ENCODE peak calls at places on chromosomes 2 and 18, in four cellular contexts. K, F, S and X are unnamed samples.

GRCh38 chr18:45621068-45621511 is 5.8 kb downstream of the SLC14A2 start:
- DNase-seq in K (peak; percentile 64), F (no peak), S (peak; percentile 78), X (peak; percentile 32)

GRCh38 chr2:40415391-40415790 is 36.5 kb downstream of the SLC8A1 start:
- DNase-seq in K (no peak), F (no peak), S (no peak), X (no peak)

GRCh38 chr2:147495741-147496140 is 349.1 kb upstream of the ACVR2A start:
- DNase-seq in F (no peak), K (no peak), S (no peak), X (no peak)

GRCh38 chr18:61006687-61007224 is 326.5 kb upstream of the CDH20 start:
- DNase-seq in S (no peak), F (no peak), K (no peak), X (no peak)

GRCh38 chr2:189659734-189660133 is 1.5 kb upstream of the ASNSD1 start:
- DNase-seq in F (no peak), K (no peak), S (no peak), X (no peak)

GRCh38 chr2:110157153-110157793 is 41.7 kb upstream of the MALL start:
- DNase-seq in S (peak; percentile 16), K (peak; percentile 32), F (no peak), X (peak; percentile 64)

GRCh38 chr2:26850565-26850964 is 2.6 kb downstream of the DPYSL5 start:
- DNase-seq in S (no peak), K (peak; percentile 18), F (no peak), X (no peak)

GRCh38 chr2:99863914-99864273 is 278.5 kb downstream of the AFF3 start:
- DNase-seq in F (no peak), K (no peak), S (no peak), X (peak; percentile 51)

GRCh38 chr18:46718501-46719341 is 38.1 kb downstream of the ST8SIA5 start:
- DNase-seq in K (no peak), S (no peak), F (no peak), X (peak; percentile 53)

GRCh38 chr2:217597140-217597539 is 405.7 kb downstream of the TNS1 start:
- DNase-seq in F (no peak), S (no peak), K (no peak), X (no peak)

GRCh38 chr2:203580846-203581245 is 45.7 kb upstream of the RAPH1 start:
- DNase-seq in K (no peak), S (no peak), F (no peak), X (no peak)

GRCh38 chr2:171957061-171957460 is 34.8 kb downstream of the HAT1 start:
- DNase-seq in F (no peak), S (peak; percentile 6), K (peak; percentile 9), X (no peak)

GRCh38 chr2:159249955-159250723 is 36.4 kb downstream of the WDSUB1 start:
- DNase-seq in S (no peak), K (no peak), F (no peak), X (peak; percentile 91)

GRCh38 chr2:156630579-156631337 is 194.6 kb downstream of the GPD2 start:
- DNase-seq in K (no peak), S (peak; percentile 48), F (no peak), X (no peak)

GRCh38 chr2:28134262-28134812 is 243.8 kb downstream of the BABAM2 start:
- DNase-seq in K (no peak), F (no peak), S (no peak), X (peak; percentile 8)

GRCh38 chr2:108616731-108617161 is 82.5 kb downstream of the LIMS1 start:
- DNase-seq in F (no peak), K (no peak), S (no peak), X (no peak)

GRCh38 chr2:172253190-172254052 is 150.7 kb upstream of the DLX2 start:
- DNase-seq in S (no peak), K (no peak), F (peak; percentile 49), X (peak; percentile 97)

GRCh38 chr2:238161291-238162051 is 2.7 kb downstream of the ERFE start:
- DNase-seq in S (peak; percentile 50), K (no peak), F (no peak), X (no peak)

GRCh38 chr2:196743165-196743564 is 56.3 kb downstream of the GTF3C3 start:
- DNase-seq in S (no peak), K (no peak), F (no peak), X (no peak)

GRCh38 chr2:83251473-83251872 is 1207.6 kb downstream of the SUCLG1 start:
- DNase-seq in S (no peak), K (no peak), F (no peak), X (no peak)

GRCh38 chr2:56314809-56315208 is 131.0 kb downstream of the CCDC85A start:
- DNase-seq in K (no peak), S (no peak), F (no peak), X (no peak)

GRCh38 chr2:113910110-113910717 is 20.3 kb downstream of the ACTR3 start:
- DNase-seq in F (peak; percentile 61), S (no peak), K (no peak), X (no peak)

GRCh38 chr2:161586517-161587167 is 37.6 kb upstream of the SLC4A10 start:
- DNase-seq in F (no peak), S (peak; percentile 12), K (peak; percentile 29), X (no peak)

GRCh38 chr2:20186078-20186854 is 38.7 kb downstream of the SDC1 start:
- DNase-seq in K (no peak), F (no peak), S (no peak), X (peak; percentile 83)

GRCh38 chr2:46503686-46504085 is 24.3 kb downstream of the TMEM247 start:
- DNase-seq in K (no peak), S (no peak), F (no peak), X (no peak)

GRCh38 chr2:106065983-106066826 is 127.9 kb downstream of the UXS1 start:
- DNase-seq in S (peak; percentile 80), K (peak; percentile 50), F (no peak), X (no peak)

GRCh38 chr2:25912851-25913695 is 34.8 kb upstream of the ASXL2 start:
- DNase-seq in F (no peak), K (peak; percentile 32), S (peak; percentile 84), X (no peak)

GRCh38 chr2:10868021-10868420 is 43.7 kb upstream of the KCNF1 start:
- DNase-seq in S (no peak), K (no peak), F (no peak), X (no peak)

GRCh38 chr2:71748227-71748626 is 294.9 kb downstream of the DYSF start:
- DNase-seq in K (no peak), F (no peak), S (no peak), X (no peak)

GRCh38 chr18:31723639-31723997 is 37.1 kb downstream of the SLC25A52 start:
- DNase-seq in S (no peak), F (no peak), K (no peak), X (peak; percentile 2)

GRCh38 chr2:100365434-100365833 is 43.1 kb upstream of the LONRF2 start:
- DNase-seq in S (no peak), K (no peak), F (no peak), X (peak; percentile 91)